ENCODE peak calls at places on chromosome 10, in seven cellular contexts. V is nucleus accumbens; Z is H7; R is retina; C is CD4-positive, alpha-beta T cell; U is lower leg skin; X is activated T-cell treated with anti-CD3 and anti-CD28 coated beads, Interleukin-2, amount 50 U/mL, for 24 hours. Y is an unnamed sample.
A peak's percentile ranks its signal among the peaks of the same experiment; 100 is the strongest.

GRCh38 chr10:28094121-28094520 is 95.2 kb upstream of the ODAD2 start:
- DNase-seq in V (no peak), Z (no peak), R (peak; percentile 5), C (no peak), U (no peak), X (no peak), Y (no peak)

GRCh38 chr10:43885252-43885651 is 236.6 kb upstream of the ZNF32 start:
- DNase-seq in V (no peak), Z (no peak), R (no peak), C (no peak), U (no peak), X (no peak), Y (no peak)

GRCh38 chr10:5999440-6000165 is 22.3 kb upstream of the IL15RA start:
- DNase-seq in V (no peak), Z (no peak), R (no peak), C (no peak), U (no peak), X (no peak), Y (no peak)

GRCh38 chr10:120423350-120424197 is 33.5 kb upstream of the PLPP4 start:
- DNase-seq in V (peak; percentile 12), Z (peak; percentile 65), R (peak; percentile 62), C (no peak), U (peak; percentile 20), X (no peak), Y (peak; percentile 87)

GRCh38 chr10:32951111-32951510 is 6.9 kb downstream of the ITGB1 start:
- DNase-seq in V (no peak), Z (no peak), R (no peak), C (no peak), U (no peak), X (no peak), Y (peak; percentile 44)

GRCh38 chr10:110556993-110557601 is 10.4 kb upstream of the SMC3 start:
- DNase-seq in V (no peak), Z (peak; percentile 47), R (no peak), C (peak; percentile 48), U (no peak), X (peak; percentile 69), Y (peak; percentile 65)

GRCh38 chr10:103881420-103882284 is 26.3 kb upstream of the SH3PXD2A start:
- DNase-seq in V (no peak), Z (no peak), R (no peak), C (no peak), U (peak; percentile 68), X (no peak), Y (no peak)

GRCh38 chr10:34364253-34365037 is 450.7 kb downstream of the PARD3 start:
- DNase-seq in V (no peak), Z (no peak), R (no peak), C (no peak), U (no peak), X (no peak), Y (no peak)

GRCh38 chr10:114445332-114445731 is 41.0 kb upstream of the AFAP1L2 start:
- DNase-seq in V (no peak), Z (no peak), R (no peak), C (no peak), U (no peak), X (no peak), Y (no peak)

GRCh38 chr10:42951486-42952251 is 125.2 kb upstream of the RET start:
- DNase-seq in V (no peak), Z (peak; percentile 83), R (peak; percentile 64), C (no peak), U (peak; percentile 14), X (peak; percentile 15), Y (no peak)

GRCh38 chr10:123636598-123637325 is 29.4 kb upstream of the GPR26 start:
- DNase-seq in V (no peak), Z (no peak), R (no peak), C (no peak), U (no peak), X (no peak), Y (peak; percentile 61)

GRCh38 chr10:120394446-120394845 is 62.6 kb upstream of the PLPP4 start:
- DNase-seq in V (no peak), Z (no peak), R (no peak), C (no peak), U (no peak), X (no peak), Y (peak; percentile 58)

GRCh38 chr10:110426294-110427153 is 71.2 kb upstream of the DUSP5 start:
- DNase-seq in V (no peak), Z (no peak), R (no peak), C (no peak), U (no peak), X (no peak), Y (no peak)

GRCh38 chr10:132572545-132572937 is 35.0 kb downstream of the INPP5A start:
- DNase-seq in V (no peak), Z (peak; percentile 57), R (no peak), C (no peak), U (no peak), X (no peak), Y (no peak)

GRCh38 chr10:125144693-125145623 is 15.4 kb downstream of the CTBP2 start:
- DNase-seq in V (no peak), Z (peak; percentile 83), R (peak; percentile 15), C (no peak), U (no peak), X (no peak), Y (peak; percentile 34)

GRCh38 chr10:34967411-34967880 is 122.7 kb downstream of the CUL2 start:
- DNase-seq in V (peak; percentile 7), Z (no peak), R (peak; percentile 21), C (no peak), U (peak; percentile 34), X (no peak), Y (peak; percentile 84)

GRCh38 chr10:42475168-42476098 is 162.9 kb downstream of the ZNF33B start:
- DNase-seq in V (no peak), Z (peak; percentile 4), R (peak; percentile 69), C (no peak), U (no peak), X (no peak), Y (peak; percentile 97)

Y was measured in RPMI7951.